ENCODE peak calls at places on chromosomes 3 and 15, in eight cellular contexts. O is pancreas, M is colonic mucosa, Z is transverse colon, K is upper lobe of right lung, G is left lung, R is GM23248, S is endothelial cell of umbilical vein. C is an unnamed sample.

GRCh38 chr3:144466540-144466939 is 494.9 kb downstream of the DIPK2A start:
- DNase-seq in O (no peak), G (no peak), S (no peak), R (no peak), M (no peak), Z (no peak), K (no peak), C (no peak)

GRCh38 chr15:91921821-91922198 is 68.3 kb downstream of the SLCO3A1 start:
- DNase-seq in Z (no peak), R (no peak), G (no peak), K (no peak), O (no peak), M (no peak), S (no peak), C (no peak)

GRCh38 chr15:90866800-90867199 is 1.6 kb upstream of the FURIN start:
- DNase-seq in Z (no peak), G (no peak), O (no peak), R (no peak), M (no peak), S (no peak), K (no peak), C (no peak)

GRCh38 chr3:157122116-157122515 is 37.8 kb downstream of the CCNL1 start:
- DNase-seq in S (peak; percentile 43), Z (no peak), M (no peak), G (no peak), O (no peak), R (peak; percentile 76), K (no peak), C (no peak)

GRCh38 chr15:93179072-93179471 is 90.1 kb upstream of the RGMA start:
- DNase-seq in G (no peak), S (no peak), R (peak; percentile 6), K (peak; percentile 77), Z (peak; percentile 63), O (no peak), M (peak; percentile 63), C (no peak)

GRCh38 chr15:83219026-83219425 is 11.4 kb upstream of the HDGFL3 start:
- DNase-seq in K (no peak), G (no peak), M (no peak), S (no peak), R (no peak), O (no peak), Z (no peak), C (no peak)

GRCh38 chr3:40109641-40110490 is 199.6 kb upstream of the EIF1B start:
- DNase-seq in M (no peak), S (peak; percentile 61), O (no peak), K (no peak), Z (no peak), R (peak; percentile 57), G (no peak), C (no peak)

GRCh38 chr3:77467702-77468407 is 428.0 kb downstream of the ROBO2 start:
- DNase-seq in M (no peak), G (no peak), R (peak; percentile 7), O (peak; percentile 27), Z (no peak), S (no peak), K (no peak), C (peak; percentile 41)

GRCh38 chr3:54488297-54488696 is 365.9 kb downstream of the CACNA2D3 start:
- DNase-seq in K (no peak), O (no peak), S (no peak), Z (no peak), R (no peak), G (no peak), M (no peak), C (no peak)

GRCh38 chr15:40439461-40440299 is 1.1 kb upstream of the BAHD1 start:
- DNase-seq in Z (peak; percentile 68), R (peak; percentile 80), O (peak; percentile 67), K (peak; percentile 80), M (peak; percentile 59), G (peak; percentile 75), S (peak; percentile 17), C (peak; percentile 51)

GRCh38 chr3:139772539-139773500 is 95.0 kb upstream of the NMNAT3 start:
- DNase-seq in R (peak; percentile 66), S (no peak), K (no peak), M (no peak), Z (no peak), G (no peak), O (no peak), C (peak; percentile 91)

GRCh38 chr15:98776607-98777281 is 128.4 kb downstream of the IGF1R start:
- DNase-seq in O (peak; percentile 56), M (no peak), Z (no peak), G (no peak), S (no peak), R (peak; percentile 59), K (peak; percentile 70), C (peak; percentile 92)

GRCh38 chr3:188365978-188366698 is 212.2 kb downstream of the LPP start:
- DNase-seq in Z (no peak), M (no peak), G (no peak), S (peak; percentile 90), R (no peak), O (no peak), K (no peak), C (no peak)

GRCh38 chr15:77004189-77004588 is 9.3 kb downstream of the PSTPIP1 start:
- DNase-seq in Z (peak; percentile 43), K (peak; percentile 82), R (no peak), M (no peak), G (peak; percentile 90), S (no peak), O (no peak), C (no peak)

GRCh38 chr15:70954176-70954575 is 61.5 kb downstream of the LRRC49 start:
- DNase-seq in Z (no peak), R (no peak), K (no peak), O (no peak), S (no peak), M (no peak), G (no peak), C (no peak)

GRCh38 chr3:151976211-151977050 is 103.0 kb downstream of the SUCNR1 start:
- DNase-seq in K (no peak), S (peak; percentile 99), G (no peak), R (peak; percentile 95), Z (no peak), M (no peak), O (no peak), C (peak; percentile 11)

GRCh38 chr3:52357151-52358080 is 41.3 kb downstream of the DNAH1 start:
- DNase-seq in R (no peak), S (no peak), M (no peak), K (no peak), Z (no peak), O (no peak), G (peak; percentile 67), C (no peak)
- H3K36me3 ChIP-seq in R (no peaks in the 10 kb centered on the region), S (no peaks in the 10 kb centered on the region), M (no peaks in the 10 kb centered on the region), K (peaks cover 42% of the 10 kb centered on the region), Z (peaks cover 3% of the 10 kb centered on the region), O (no peaks in the 10 kb centered on the region), G (peaks cover 95% of the 10 kb centered on the region), C (no peaks in the 10 kb centered on the region)

DNA sequence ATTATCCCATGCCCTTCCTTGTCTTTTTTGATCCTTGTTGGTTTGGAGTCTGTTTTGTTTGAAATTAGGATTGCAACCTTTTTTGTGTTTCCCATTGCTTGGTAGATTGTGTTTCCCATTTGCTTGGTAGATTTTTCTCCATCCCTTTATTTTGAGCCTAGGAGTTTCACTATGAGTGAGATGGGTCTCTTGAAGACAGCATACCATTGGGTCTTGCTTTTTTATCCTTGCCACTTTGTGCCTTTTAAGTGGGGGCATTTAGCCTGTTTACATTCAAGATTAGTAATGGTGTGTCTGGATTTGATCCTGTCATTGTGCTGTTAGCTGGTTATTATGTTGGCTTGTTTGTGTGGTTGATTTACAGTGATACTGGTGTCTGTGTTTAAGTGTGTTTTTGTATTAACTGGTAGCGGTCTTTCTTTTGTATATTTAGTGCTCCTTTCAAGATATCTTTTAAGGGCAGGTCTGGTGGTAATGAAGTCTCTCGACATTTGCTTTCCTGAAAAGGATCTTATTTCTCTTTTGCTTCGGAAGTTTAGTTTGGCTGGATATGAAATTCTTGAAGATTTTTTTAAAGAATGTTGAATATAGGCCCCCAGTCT is 70.8 kb downstream of the AKAP13 start:
- DNase-seq in G (no peak), Z (no peak), S (no peak), R (no peak), O (no peak), K (no peak), M (no peak), C (no peak)
- H3K9me3 ChIP-seq in G (peaks cover 23% of the 10 kb centered on the region), Z (peaks cover 17% of the 10 kb centered on the region), S (no peaks in the 10 kb centered on the region), R (peaks cover 4% of the 10 kb centered on the region), O (no peaks in the 10 kb centered on the region), K (peaks cover 7% of the 10 kb centered on the region), M (no peaks in the 10 kb centered on the region), C (peaks cover 23% of the 10 kb centered on the region)

GRCh38 chr3:15439476-15439875 is 12.1 kb downstream of the EAF1 start:
- DNase-seq in M (no peak), G (no peak), S (no peak), O (no peak), Z (no peak), K (no peak), R (peak; percentile 62), C (no peak)

GRCh38 chr3:15434756-15435155 is 7.4 kb downstream of the EAF1 start:
- DNase-seq in Z (no peak), K (no peak), M (no peak), R (peak; percentile 19), G (no peak), O (no peak), S (no peak), C (no peak)

GRCh38 chr3:15438988-15439387 is 11.6 kb downstream of the EAF1 start:
- DNase-seq in O (no peak), M (no peak), G (no peak), K (no peak), S (no peak), R (peak; percentile 91), Z (no peak), C (no peak)

GRCh38 chr3:15433531-15433930 is 6.1 kb downstream of the EAF1 start:
- DNase-seq in K (no peak), R (no peak), M (no peak), O (no peak), G (no peak), S (no peak), Z (no peak), C (no peak)

GRCh38 chr3:15436246-15436645 is 8.8 kb downstream of the EAF1 start:
- DNase-seq in M (no peak), K (no peak), S (no peak), R (no peak), O (no peak), G (no peak), Z (no peak), C (no peak)
- H3K36me3 ChIP-seq in M (peaks cover 29% of the 10 kb centered on the region), K (peaks cover 100% of the 10 kb centered on the region), S (peaks cover 19% of the 10 kb centered on the region), R (peaks cover 55% of the 10 kb centered on the region), O (peaks cover 6% of the 10 kb centered on the region), G (peaks cover 100% of the 10 kb centered on the region), Z (peaks cover 30% of the 10 kb centered on the region), C (peaks cover 44% of the 10 kb centered on the region)

GRCh38 chr15:24924153-24924552 is 30.6 kb upstream of the SNRPN start:
- DNase-seq in M (no peak), Z (no peak), S (no peak), O (no peak), K (no peak), R (no peak), G (no peak), C (no peak)

GRCh38 chr15:24919446-24919845 is 35.3 kb upstream of the SNRPN start:
- DNase-seq in Z (no peak), K (no peak), G (no peak), S (no peak), M (no peak), R (no peak), O (no peak), C (no peak)

DNA sequence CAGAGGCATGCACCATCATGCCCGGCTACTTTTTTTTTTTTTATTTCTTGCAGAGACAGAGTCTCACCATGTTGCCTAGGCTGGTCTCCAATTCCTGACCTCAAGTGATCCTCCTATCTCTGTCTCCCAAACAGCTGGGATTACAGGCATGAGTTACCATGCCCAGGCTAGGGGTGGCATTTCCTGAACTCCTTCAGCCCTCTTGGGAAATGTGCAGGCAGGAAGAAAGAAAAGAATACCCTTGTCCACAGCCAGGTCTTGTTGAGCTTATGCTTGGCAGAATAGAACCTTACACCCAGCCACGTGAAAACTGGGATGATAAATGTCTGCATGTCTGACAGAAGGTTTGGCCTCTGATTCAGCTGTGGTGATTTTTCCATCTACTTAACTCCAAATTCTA is 30.2 kb upstream of the SNRPN start:
- DNase-seq in M (no peak), O (no peak), Z (no peak), S (peak; percentile 23), R (no peak), G (no peak), K (no peak), C (no peak)
- H3K9me3 ChIP-seq in M (no peaks in the 10 kb centered on the region), O (no peaks in the 10 kb centered on the region), Z (peaks cover 4% of the 10 kb centered on the region), S (no peaks in the 10 kb centered on the region), R (no peaks in the 10 kb centered on the region), G (peaks cover 9% of the 10 kb centered on the region), K (no peaks in the 10 kb centered on the region), C (no peaks in the 10 kb centered on the region)